ENCODE peak calls at places on chromosomes 7 and 10, in seven cellular contexts. J is hepatocyte, B is heart right ventricle, H is cardiac muscle cell, A is HFF-Myc, C is GM12865, M is neural crest cell. Z is an unnamed sample.

GRCh38 chr10:122669045-122669444 is 30.6 kb downstream of the C10orf120 start:
- DNase-seq in J (no peak), B (no peak), H (no peak), A (no peak), C (no peak), M (no peak), Z (no peak)

GRCh38 chr10:64760371-64760770 is 1239.2 kb downstream of the REEP3 start:
- DNase-seq in J (peak), B (no peak), H (no peak), A (no peak), C (no peak), M (no peak), Z (no peak)

GRCh38 chr7:70696139-70696782 is 435.7 kb upstream of the GALNT17 start:
- DNase-seq in J (no peak), B (no peak), H (no peak), A (no peak), C (peak), M (no peak), Z (no peak)

GRCh38 chr7:93622036-93622714 is 47.7 kb upstream of the CALCR start:
- DNase-seq in J (peak), B (no peak), H (peak), A (peak), C (peak), M (peak), Z (peak)

GRCh38 chr7:33970566-33970965 is 65.2 kb downstream of the BMPER start:
- DNase-seq in J (no peak), B (no peak), H (peak), A (no peak), C (no peak), M (no peak), Z (no peak)

GRCh38 chr7:99943641-99944507 is 14.5 kb upstream of the GJC3 start:
- DNase-seq in J (no peak), B (no peak), H (no peak), A (no peak), C (no peak), M (peak), Z (no peak)

GRCh38 chr10:84225424-84226173 is at the start of gene LRIT2:
- DNase-seq in J (no peak), B (no peak), H (no peak), A (no peak), C (no peak), M (no peak), Z (no peak)

GRCh38 chr10:7945469-7946187 is 108.9 kb upstream of the GATA3 start:
- DNase-seq in J (no peak), B (no peak), H (no peak), A (no peak), C (no peak), M (no peak), Z (no peak)

GRCh38 chr7:12322287-12322902 is 81.3 kb downstream of the VWDE start:
- DNase-seq in J (peak), B (no peak), H (no peak), A (no peak), C (peak), M (no peak), Z (no peak)

GRCh38 chr7:55178863-55179773 is 160.3 kb downstream of the EGFR start:
- DNase-seq in J (peak), B (no peak), H (peak), A (no peak), C (no peak), M (no peak), Z (no peak)

GRCh38 chr10:94042001-94042813 is 48.5 kb downstream of the PLCE1 start:
- DNase-seq in J (peak), B (no peak), H (no peak), A (peak), C (peak), M (no peak), Z (no peak)

GRCh38 chr10:132107947-132108877 is 42.5 kb downstream of the JAKMIP3 start:
- DNase-seq in J (no peak), B (no peak), H (no peak), A (no peak), C (no peak), M (no peak), Z (no peak)

GRCh38 chr7:159159731-159160130 is 15.1 kb upstream of the VIPR2 start:
- DNase-seq in J (no peak), B (no peak), H (no peak), A (no peak), C (no peak), M (no peak), Z (no peak)

GRCh38 chr7:123723913-123724312 is 24.9 kb downstream of the WASL start:
- DNase-seq in J (no peak), B (no peak), H (no peak), A (no peak), C (no peak), M (no peak), Z (no peak)

GRCh38 chr7:136142583-136142982 is 165.4 kb upstream of the MTPN start:
- DNase-seq in J (no peak), B (no peak), H (no peak), A (no peak), C (no peak), M (no peak), Z (no peak)

GRCh38 chr7:114554781-114555537 is 140.3 kb downstream of the FOXP2 start:
- DNase-seq in J (no peak), B (no peak), H (no peak), A (no peak), C (peak), M (no peak), Z (no peak)

GRCh38 chr7:21469894-21470293 is 42.0 kb downstream of the SP4 start:
- DNase-seq in J (no peak), B (no peak), H (no peak), A (no peak), C (no peak), M (no peak), Z (no peak)

GRCh38 chr10:87862644-87863101 is 660 bp downstream of the KLLN start:
- DNase-seq in J (no peak), B (no peak), H (no peak), A (no peak), C (no peak), M (no peak), Z (no peak)

GRCh38 chr7:2231992-2232765 is 566 bp downstream of the MAD1L1 start:
- DNase-seq in J (peak), B (no peak), H (peak), A (no peak), C (no peak), M (peak), Z (peak)

GRCh38 chr10:95039281-95039680 is 30.0 kb downstream of the CYP2C8 start:
- DNase-seq in J (no peak), B (no peak), H (no peak), A (no peak), C (no peak), M (no peak), Z (no peak)

GRCh38 chr10:27568196-27569175 is 64.4 kb downstream of the RAB18 start:
- DNase-seq in J (no peak), B (no peak), H (no peak), A (peak), C (peak), M (no peak), Z (no peak)

GRCh38 chr10:27564381-27564780 is 60.3 kb downstream of the RAB18 start:
- DNase-seq in J (no peak), B (no peak), H (no peak), A (no peak), C (no peak), M (no peak), Z (no peak)

GRCh38 chr10:27561362-27561761 is 57.3 kb downstream of the RAB18 start:
- DNase-seq in J (no peak), B (no peak), H (no peak), A (no peak), C (no peak), M (no peak), Z (no peak)

GRCh38 chr10:27564880-27565279 is 60.8 kb downstream of the RAB18 start:
- DNase-seq in J (no peak), B (peak), H (peak), A (no peak), C (no peak), M (no peak), Z (no peak)
- TF ChIP-seq CTCF in J (no peak), B (no peak), H (no peak), A (no peak), C (no peak), M (no peak), Z (no peak)

GRCh38 chr7:137965942-137966624 is 35.8 kb downstream of the CREB3L2 start:
- DNase-seq in J (no peak), B (no peak), H (no peak), A (no peak), C (no peak), M (no peak), Z (no peak)
- TF ChIP-seq CTCF in J (peak), B (no peak), H (peak), A (no peak), C (no peak), M (no peak), Z (no peak)

DNA sequence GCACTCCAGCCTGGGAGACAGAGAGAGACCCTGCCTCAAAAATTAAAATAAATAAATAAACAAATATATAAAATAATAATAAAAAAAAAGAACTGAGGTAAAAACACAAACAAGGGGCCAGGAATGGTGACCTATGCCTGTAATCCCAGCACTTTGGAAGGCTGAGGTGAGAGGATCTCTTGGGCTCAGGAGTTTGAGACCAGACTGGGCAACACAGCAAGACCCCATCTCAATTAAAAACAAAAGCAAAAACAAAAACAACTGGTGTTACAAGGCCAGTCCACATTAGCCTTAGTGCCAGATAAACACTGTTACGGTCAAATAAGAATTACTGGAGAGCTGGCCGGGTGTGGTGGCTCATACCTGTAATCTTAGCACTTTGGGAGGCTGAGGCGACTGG is 5.6 kb downstream of the POLR3A start:
- DNase-seq in J (no peak), B (no peak), H (no peak), A (no peak), C (no peak), M (no peak), Z (no peak)
- TF ChIP-seq CTCF in J (no peak), B (no peak), H (no peak), A (no peak), C (no peak), M (no peak), Z (no peak)

DNA sequence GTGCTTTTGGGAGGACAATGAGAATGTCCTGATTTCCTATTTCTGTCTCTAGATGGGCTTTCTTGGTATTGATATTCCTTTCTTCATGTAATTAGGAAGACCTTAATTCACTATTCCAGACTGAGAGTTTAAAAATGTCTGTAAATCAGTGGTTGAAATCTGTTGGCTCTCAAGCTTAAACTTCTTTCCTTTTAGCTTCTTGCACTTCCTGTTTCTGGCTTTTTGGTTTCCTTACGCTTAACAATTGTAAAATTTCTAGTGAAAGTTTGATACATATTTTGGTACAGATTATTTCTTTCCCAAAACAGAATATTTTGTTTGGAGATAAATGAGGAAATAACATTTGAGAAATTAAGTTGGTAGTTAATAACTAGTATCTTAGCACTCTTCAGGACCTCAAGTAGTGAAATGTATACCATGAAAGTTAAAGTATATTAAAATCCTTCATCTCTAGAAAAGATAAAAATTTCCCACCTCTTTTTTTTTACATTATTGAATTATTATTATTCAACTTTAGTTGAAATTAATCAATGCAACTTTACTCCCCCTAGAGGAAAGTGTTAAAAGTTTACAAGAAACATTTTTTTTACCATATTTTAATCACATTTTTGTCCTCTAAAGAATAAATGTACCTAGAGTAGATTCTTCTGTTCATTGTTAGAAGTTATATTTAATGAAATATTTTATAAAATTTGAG is 137.2 kb downstream of the PHTF2 start:
- DNase-seq in J (no peak), B (no peak), H (no peak), A (no peak), C (no peak), M (no peak), Z (no peak)
- TF ChIP-seq CTCF in J (peak), B (peak), H (peak), A (no peak), C (peak), M (peak), Z (peak)

GRCh38 chr10:97498076-97498840 is at the start of gene MMS19:
- DNase-seq in J (peak), B (peak), H (peak), A (peak), C (peak), M (peak), Z (peak)
- TF ChIP-seq CTCF in J (no peak), B (peak), H (no peak), A (no peak), C (no peak), M (no peak), Z (peak)

GRCh38 chr10:114057845-114058244 is 14.2 kb downstream of the ADRB1 start:
- DNase-seq in J (no peak), B (no peak), H (no peak), A (no peak), C (no peak), M (no peak), Z (no peak)
- TF ChIP-seq CTCF in J (no peak), B (no peak), H (no peak), A (no peak), C (no peak), M (no peak), Z (no peak)

DNA sequence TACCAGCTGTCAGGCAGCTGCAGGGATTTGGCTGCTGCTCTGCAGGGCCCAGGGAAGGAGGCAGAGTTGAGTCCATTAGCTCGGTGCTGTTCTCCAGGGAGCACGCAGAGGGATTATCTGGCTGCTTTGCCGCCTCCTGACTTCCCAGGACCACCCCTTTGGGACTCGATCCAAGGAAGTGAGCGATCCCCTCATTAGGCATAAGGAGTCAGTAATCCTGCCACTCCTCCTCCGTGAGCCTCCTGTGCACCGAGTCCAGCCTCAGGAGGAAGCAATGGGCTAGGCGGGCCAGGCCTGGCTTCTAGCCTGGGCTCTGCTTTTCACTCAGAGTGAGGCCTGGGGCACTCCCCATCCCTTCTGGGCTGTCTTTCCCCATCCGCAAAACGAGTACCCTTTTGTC is 417.9 kb downstream of the RPS24 start:
- DNase-seq in J (peak), B (no peak), H (no peak), A (no peak), C (no peak), M (no peak), Z (no peak)
- TF ChIP-seq CTCF in J (no peak), B (no peak), H (no peak), A (no peak), C (no peak), M (no peak), Z (no peak)